ENCODE peak calls at places on chromosomes 5 and 9, in five cellular contexts. O is GM12878, X is HepG2, B is K562, U is Panc1. S is an unnamed sample.

GRCh38 chr9:92141144-92142129 is 26.2 kb upstream of the SPTLC1 start:
- ATAC-seq in O (peak; percentile 11), X (peak; percentile 35), B (no peak), U (no peak), S (peak; percentile 39)

GRCh38 chr5:32419791-32420190 is 24.7 kb downstream of the ZFR start:
- ATAC-seq in O (no peak), X (peak; percentile 37), B (peak; percentile 24), U (peak; percentile 60), S (no peak)

GRCh38 chr9:27441741-27442070 is 82.4 kb upstream of the IFNK start:
- ATAC-seq in O (peak; percentile 99), X (no peak), B (no peak), U (no peak), S (no peak)

GRCh38 chr5:51131266-51131665 is 252.0 kb upstream of the ISL1 start:
- ATAC-seq in O (no peak), X (no peak), B (no peak), U (no peak), S (no peak)

GRCh38 chr9:2159521-2160417 is 144.6 kb downstream of the SMARCA2 start:
- ATAC-seq in O (peak; percentile 6), X (no peak), B (no peak), U (no peak), S (no peak)

GRCh38 chr9:130291474-130291873 is 25.9 kb downstream of the HMCN2 start:
- ATAC-seq in O (no peak), X (no peak), B (no peak), U (no peak), S (no peak)

GRCh38 chr9:32579706-32580331 is 6.9 kb upstream of the NDUFB6 start:
- ATAC-seq in O (peak; percentile 73), X (peak; percentile 51), B (peak; percentile 59), U (peak; percentile 59), S (no peak)

GRCh38 chr9:14910178-14910805 is at the start of gene FREM1:
- ATAC-seq in O (no peak), X (peak; percentile 94), B (no peak), U (no peak), S (peak; percentile 39)

GRCh38 chr5:112126982-112127381 is 292.1 kb downstream of the EPB41L4A start:
- ATAC-seq in O (no peak), X (no peak), B (no peak), U (no peak), S (no peak)

GRCh38 chr5:82987188-82987587 is 90.0 kb downstream of the TMEM167A start:
- ATAC-seq in O (no peak), X (no peak), B (no peak), U (no peak), S (no peak)

GRCh38 chr5:39053189-39053588 is 21.0 kb downstream of the RICTOR start:
- ATAC-seq in O (no peak), X (no peak), B (no peak), U (no peak), S (no peak)

DNA sequence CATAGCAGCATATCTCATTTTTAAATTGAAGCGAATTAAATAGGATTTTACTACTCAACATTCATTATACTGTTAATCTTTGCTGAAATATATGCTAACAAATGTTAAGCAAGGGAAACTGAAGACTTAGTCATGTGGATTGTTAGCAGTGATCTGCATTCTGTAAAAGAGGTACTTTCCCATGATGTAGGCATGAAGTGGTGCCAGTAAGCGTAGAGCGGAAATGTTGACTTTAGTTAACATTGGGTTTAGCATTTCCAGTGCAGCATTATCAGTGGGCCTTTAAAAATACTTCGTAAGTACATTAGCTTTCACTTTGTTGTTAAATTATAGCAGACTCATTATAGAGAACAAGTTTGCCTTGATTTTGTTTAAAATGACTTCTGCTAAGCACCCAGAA is 130.3 kb downstream of the CDC42SE2 start:
- ATAC-seq in O (peak; percentile 84), X (no peak), B (no peak), U (no peak), S (no peak)
- H3K4me1 ChIP-seq in O (peaks cover 29% of the 10 kb centered on the region), X (peaks cover 8% of the 10 kb centered on the region), B (no peaks in the 10 kb centered on the region), U (peaks cover 3% of the 10 kb centered on the region), S (no peaks in the 10 kb centered on the region)

GRCh38 chr5:36584009-36584875 is 22.2 kb upstream of the SLC1A3 start:
- ATAC-seq in O (no peak), X (no peak), B (no peak), U (no peak), S (no peak)
- H3K27ac ChIP-seq in O (no peak overlapping the region), X (no peak overlapping the region), B (no peak overlapping the region), U (no peak overlapping the region), S (no peak overlapping the region)

GRCh38 chr5:138543730-138544104 is 681 bp upstream of the ETF1 start:
- ATAC-seq in O (peak; percentile 65), X (peak; percentile 71), B (peak; percentile 62), U (peak; percentile 69), S (peak; percentile 72)
- TF ChIP-seq POLR2AphosphoS5 in O (peak; percentile 23), X (no peak), B (peak; percentile 2), U (no peak), S (no peak)

DNA sequence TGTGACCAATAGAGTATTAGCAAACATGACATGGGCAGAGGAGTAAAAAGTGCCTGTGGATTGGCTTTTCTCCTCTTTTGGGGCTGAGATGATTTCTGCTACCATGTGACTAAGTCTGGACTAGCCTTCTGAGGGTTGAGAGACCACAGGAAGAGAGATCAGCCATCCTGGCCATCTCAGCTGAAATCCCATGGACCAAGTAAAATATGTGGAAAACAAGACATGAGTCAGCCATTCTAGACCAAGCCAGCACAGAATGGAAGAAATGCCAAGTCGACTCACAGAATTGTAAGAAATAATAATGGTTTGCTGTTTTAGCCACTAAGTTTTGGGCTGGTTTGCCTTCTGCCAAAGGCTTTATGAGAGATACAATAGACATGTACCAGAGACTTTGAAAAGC is 377.8 kb downstream of the CHSY3 start:
- ATAC-seq in O (no peak), X (no peak), B (no peak), U (no peak), S (peak; percentile 47)
- H3K4me1 ChIP-seq in O (no peaks in the 10 kb centered on the region), X (no peaks in the 10 kb centered on the region), B (no peaks in the 10 kb centered on the region), U (no peaks in the 10 kb centered on the region), S (no peaks in the 10 kb centered on the region)

DNA sequence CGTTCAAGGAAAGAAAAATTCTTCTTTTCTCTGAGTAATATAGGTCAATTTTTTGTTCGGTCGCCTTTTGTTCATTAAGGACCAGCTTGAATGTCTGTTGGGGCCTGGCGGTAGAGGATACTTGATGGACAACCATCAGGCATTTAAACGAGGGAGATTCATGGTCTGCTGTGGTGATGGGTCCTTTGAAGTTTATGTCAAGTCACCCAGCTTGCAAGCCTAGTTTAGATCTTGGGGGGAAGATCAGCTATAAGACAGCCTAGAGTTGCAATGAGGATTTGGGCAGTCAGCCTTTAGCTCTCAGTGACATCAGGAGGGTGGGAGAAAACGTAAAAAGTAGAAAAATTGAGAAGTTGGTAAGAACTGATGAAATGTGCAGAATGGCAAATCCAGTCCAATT is 80.2 kb upstream of the SPRY4 start:
- ATAC-seq in O (no peak), X (no peak), B (no peak), U (no peak), S (no peak)
- H3K27ac ChIP-seq in O (no peak overlapping the region), X (no peak overlapping the region), B (no peak overlapping the region), U (no peak overlapping the region), S (peak overlapping the region; percentile 77)

GRCh38 chr9:99353408-99353807 is 131.3 kb downstream of the SEC61B start:
- ATAC-seq in O (no peak), X (no peak), B (no peak), U (no peak), S (peak; percentile 76)
- TF ChIP-seq POLR2AphosphoS5 in O (no peak), X (no peak), B (no peak), U (no peak), S (peak; percentile 68)

GRCh38 chr5:169390265-169390664 is 89.3 kb upstream of the SLIT3 start:
- ATAC-seq in O (no peak), X (no peak), B (no peak), U (no peak), S (no peak)

GRCh38 chr5:169389318-169389717 is 88.4 kb upstream of the SLIT3 start:
- ATAC-seq in O (no peak), X (no peak), B (no peak), U (no peak), S (no peak)

GRCh38 chr5:169394371-169394770 is 93.4 kb upstream of the SLIT3 start:
- ATAC-seq in O (no peak), X (no peak), B (no peak), U (no peak), S (no peak)

GRCh38 chr5:169395136-169395535 is 94.2 kb upstream of the SLIT3 start:
- ATAC-seq in O (no peak), X (no peak), B (no peak), U (no peak), S (no peak)

GRCh38 chr5:169393907-169394306 is 93.0 kb upstream of the SLIT3 start:
- ATAC-seq in O (peak; percentile 50), X (no peak), B (no peak), U (no peak), S (no peak)
- H3K4me1 ChIP-seq in O (no peaks in the 10 kb centered on the region), X (no peaks in the 10 kb centered on the region), B (no peaks in the 10 kb centered on the region), U (no peaks in the 10 kb centered on the region), S (no peaks in the 10 kb centered on the region)

GRCh38 chr9:16637218-16637617 is 233.3 kb downstream of the BNC2 start:
- ATAC-seq in O (no peak), X (no peak), B (no peak), U (no peak), S (no peak)
- H3K27ac ChIP-seq in O (no peak overlapping the region), X (no peak overlapping the region), B (no peak overlapping the region), U (no peak overlapping the region), S (no peak overlapping the region)